ENCODE peak calls at places on chromosomes 4 and X, in six cellular contexts. K is ecto neural progenitor cell; Q is activated T-cell treated with anti-CD3 and anti-CD28 coated beads, Interleukin-2, amount 50 U/mL, for 72 hours; O is OCI-M1; E is upper lobe of right lung; H is neural crest cell. Y is an unnamed sample.

GRCh38 chr4:81594495-81595169 is 122.9 kb upstream of the RASGEF1B start:
- DNase-seq in K (no peak), Q (no peak), O (no peak), E (no peak), H (no peak), Y (no peak)

GRCh38 chr4:161642708-161643107 is 521.1 kb downstream of the FSTL5 start:
- DNase-seq in K (no peak), Q (no peak), O (peak; percentile 59), E (no peak), H (no peak), Y (no peak)

GRCh38 chr4:749771-750666 is 44.4 kb downstream of the PCGF3 start:
- DNase-seq in K (no peak), Q (no peak), O (no peak), E (no peak), H (no peak), Y (no peak)

GRCh38 chr4:150818661-150819060 is 196.4 kb downstream of the LRBA start:
- DNase-seq in K (no peak), Q (no peak), O (peak; percentile 77), E (no peak), H (no peak), Y (no peak)

GRCh38 chr4:155207534-155208257 is 740 bp upstream of the NPY2R start:
- DNase-seq in K (peak; percentile 73), Q (no peak), O (no peak), E (no peak), H (peak; percentile 18), Y (peak; percentile 89)

GRCh38 chr4:100257567-100257966 is 67.3 kb upstream of the DDIT4L start:
- DNase-seq in K (no peak), Q (no peak), O (peak; percentile 92), E (no peak), H (no peak), Y (no peak)

GRCh38 chr4:122827899-122828601 is 1.4 kb downstream of the FGF2 start:
- DNase-seq in K (peak; percentile 50), Q (peak; percentile 60), O (peak; percentile 70), E (no peak), H (no peak), Y (peak; percentile 47)

GRCh38 chr4:76199664-76200211 is 13.9 kb downstream of the SCARB2 start:
- DNase-seq in K (no peak), Q (peak; percentile 18), O (no peak), E (no peak), H (no peak), Y (peak; percentile 37)

GRCh38 chrX:141405878-141406492 is 163.7 kb upstream of the SPANXC start:
- DNase-seq in K (no peak), Q (no peak), O (no peak), E (no peak), H (no peak), Y (no peak)

GRCh38 chrX:106588801-106589200 is 23.0 kb upstream of the RADX start:
- DNase-seq in K (no peak), Q (no peak), O (no peak), E (no peak), H (no peak), Y (no peak)

GRCh38 chr4:164357957-164358356 is 396.0 kb upstream of the SMIM31 start:
- DNase-seq in K (no peak), Q (no peak), O (peak; percentile 72), E (no peak), H (no peak), Y (no peak)

Y was measured in WERI-Rb-1.